ENCODE peak calls at places on chromosomes 4 and X, in four cellular contexts. W is IMR-90, L is left ventricle myocardium inferior, K is PC-3. O is an unnamed sample. For H3K27me3, the result is how much of the 10 kb centered on the place peaks cover.

GRCh38 chr4:76434901-76435688 is at the start of gene SHROOM3:
- DNase-seq in W (no peak), L (no peak), K (peak), O (no peak)

GRCh38 chr4:73018595-73018994 is 50.9 kb downstream of the COX18 start:
- DNase-seq in W (no peak), L (no peak), K (no peak), O (no peak)

GRCh38 chrX:130726661-130727060 is 176.3 kb downstream of the ENOX2 start:
- DNase-seq in W (peak), L (no peak), K (peak), O (no peak)

GRCh38 chrX:135931644-135932487 is 38.4 kb downstream of the SAGE1 start:
- DNase-seq in W (peak), L (peak), K (peak), O (peak)

GRCh38 chr4:26074672-26075071 is 160.7 kb downstream of the SMIM20 start:
- DNase-seq in W (no peak), L (no peak), K (no peak), O (no peak)

GRCh38 chr4:14520171-14520570 is 482.1 kb upstream of the CPEB2 start:
- DNase-seq in W (no peak), L (no peak), K (peak), O (no peak)

GRCh38 chrX:43961699-43962098 is 11.5 kb downstream of the NDP start:
- DNase-seq in W (no peak), L (no peak), K (peak), O (no peak)

GRCh38 chr4:83582289-83582756 is 46.4 kb downstream of the GPAT3 start:
- DNase-seq in W (no peak), L (no peak), K (peak), O (peak)

GRCh38 chr4:183101956-183102480 is 3.0 kb downstream of the WWC2 start:
- DNase-seq in W (no peak), L (no peak), K (no peak), O (no peak)

GRCh38 chr4:14178421-14178820 is 550.9 kb upstream of the BOD1L1 start:
- DNase-seq in W (peak), L (no peak), K (peak), O (no peak)

GRCh38 chr4:103497692-103498091 is 222.1 kb downstream of the TACR3 start:
- DNase-seq in W (no peak), L (no peak), K (no peak), O (no peak)

GRCh38 chrX:103688949-103689348 is 2.5 kb upstream of the MORF4L2 start:
- DNase-seq in W (peak), L (no peak), K (peak), O (no peak)

GRCh38 chr4:17771284-17771908 is 10.0 kb downstream of the FAM184B start:
- DNase-seq in W (no peak), L (no peak), K (no peak), O (no peak)

GRCh38 chr4:6118201-6118600 is 82.1 kb downstream of the JAKMIP1 start:
- DNase-seq in W (no peak), L (no peak), K (no peak), O (no peak)

DNA sequence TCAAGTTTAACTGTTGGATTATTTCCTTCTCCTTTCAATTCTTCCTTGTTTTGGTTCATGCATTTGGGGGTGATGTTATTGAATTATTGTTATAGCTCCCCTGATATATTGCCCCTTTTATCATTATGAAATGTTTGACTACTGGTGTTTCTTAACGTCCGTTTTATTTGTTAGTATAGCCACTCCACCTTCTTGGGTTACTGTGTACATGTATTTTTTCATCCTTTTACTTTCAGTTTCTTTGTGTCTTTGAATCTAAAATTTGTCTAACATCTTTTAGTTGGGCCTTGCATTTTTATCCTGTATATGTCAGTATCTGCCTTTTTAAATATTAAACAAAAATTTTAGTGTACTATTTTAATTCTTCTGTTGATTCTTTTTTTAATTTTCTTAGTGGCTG is 88.7 kb downstream of the TNIP2 start:
- DNase-seq in W (no peak), L (no peak), K (no peak), O (no peak)
- H3K4me3 ChIP-seq in W (no peak), L (no peak), K (no peak), O (no peak)

GRCh38 chrX:18895157-18895952 is 88.6 kb downstream of the PHKA2 start:
- DNase-seq in W (peak), L (peak), K (no peak), O (no peak)
- TF ChIP-seq CTCF in W (peak), L (peak), K (no peak), O (peak)

GRCh38 chrX:132490086-132490419 is 1.2 kb upstream of the MBNL3 start:
- DNase-seq in W (no peak), L (no peak), K (peak), O (no peak)
- H3K27me3 ChIP-seq in W (under half), L (under half), K (under half), O (under half)

GRCh38 chrX:70434352-70434866 is 10.2 kb upstream of the DLG3 start:
- DNase-seq in W (peak), L (peak), K (peak), O (peak)

GRCh38 chrX:70434914-70435586 is 9.6 kb upstream of the DLG3 start:
- DNase-seq in W (peak), L (peak), K (no peak), O (peak)

GRCh38 chrX:70436380-70436779 is 8.3 kb upstream of the DLG3 start:
- DNase-seq in W (no peak), L (no peak), K (no peak), O (no peak)

GRCh38 chrX:70433848-70434351 is 10.7 kb upstream of the DLG3 start:
- DNase-seq in W (peak), L (peak), K (peak), O (peak)

DNA sequence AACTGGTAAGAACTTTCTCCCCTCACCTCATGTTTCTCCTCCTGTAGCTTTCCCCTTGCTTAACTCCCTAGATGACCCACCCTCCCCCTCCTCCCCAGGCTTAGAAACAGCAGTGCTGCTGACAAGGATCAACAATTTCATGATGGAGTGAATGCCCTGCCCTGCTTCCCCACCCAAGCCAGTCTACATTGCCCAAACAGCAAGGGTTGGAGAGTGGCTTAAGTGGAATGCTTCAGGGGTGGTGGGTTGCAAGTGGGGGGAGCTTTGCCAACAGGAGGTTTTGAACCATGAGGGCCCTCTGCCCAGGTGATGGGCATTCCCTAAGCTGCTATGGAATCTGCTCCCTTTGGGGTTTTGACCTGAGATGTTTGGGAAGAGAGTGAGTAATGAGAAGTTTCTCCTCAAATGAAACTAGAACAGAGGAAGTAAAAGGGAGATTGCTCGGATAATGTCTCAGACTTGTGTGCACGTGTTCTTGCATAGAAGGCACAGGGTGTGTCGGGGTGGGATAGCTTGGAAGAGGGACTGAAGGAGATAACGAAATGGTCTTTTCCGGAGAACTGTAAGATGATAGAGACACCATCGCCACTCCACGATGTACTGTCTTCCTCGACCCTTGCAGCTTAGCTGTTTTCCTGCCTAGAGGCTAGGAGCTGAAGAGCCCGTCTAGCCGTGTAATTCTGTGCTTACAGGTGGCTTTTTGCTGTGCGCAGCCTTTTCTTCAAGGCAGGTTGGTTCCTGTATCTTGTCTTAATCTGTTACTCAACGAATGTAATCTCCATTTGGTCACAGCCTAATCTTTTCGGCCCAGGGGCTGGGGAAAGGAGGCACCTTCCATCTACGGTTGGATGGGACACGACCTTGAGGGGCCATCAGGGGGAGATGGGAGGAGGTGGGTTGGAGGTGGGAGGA is 10.1 kb downstream of the GDPD2 start:
- DNase-seq in W (no peak), L (no peak), K (no peak), O (no peak)
- H3K4me3 ChIP-seq in W (peak), L (peak), K (peak), O (peak)

DNA sequence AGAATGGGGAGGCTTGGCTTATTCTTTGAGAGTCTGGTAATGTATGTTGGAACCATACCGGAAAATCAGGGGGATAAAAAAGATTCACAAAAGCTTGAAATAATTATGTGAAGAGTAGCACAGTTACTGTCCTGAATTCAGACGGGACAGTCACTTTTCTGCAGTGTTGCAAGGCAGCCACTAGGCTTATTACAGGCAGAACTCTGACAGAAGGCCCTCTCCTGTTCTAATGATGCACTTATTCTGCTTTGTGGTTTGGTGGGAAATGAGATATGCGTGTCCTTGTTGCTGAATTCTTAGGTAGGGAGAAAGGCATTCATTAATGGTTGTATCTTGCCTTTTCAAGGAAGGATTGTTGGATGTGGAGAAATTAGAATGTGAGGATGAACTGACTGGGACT is 37.2 kb downstream of the GUCY1B1 start:
- DNase-seq in W (peak), L (no peak), K (peak), O (no peak)
- TF ChIP-seq CTCF in W (peak), L (peak), K (peak), O (no peak)

DNA sequence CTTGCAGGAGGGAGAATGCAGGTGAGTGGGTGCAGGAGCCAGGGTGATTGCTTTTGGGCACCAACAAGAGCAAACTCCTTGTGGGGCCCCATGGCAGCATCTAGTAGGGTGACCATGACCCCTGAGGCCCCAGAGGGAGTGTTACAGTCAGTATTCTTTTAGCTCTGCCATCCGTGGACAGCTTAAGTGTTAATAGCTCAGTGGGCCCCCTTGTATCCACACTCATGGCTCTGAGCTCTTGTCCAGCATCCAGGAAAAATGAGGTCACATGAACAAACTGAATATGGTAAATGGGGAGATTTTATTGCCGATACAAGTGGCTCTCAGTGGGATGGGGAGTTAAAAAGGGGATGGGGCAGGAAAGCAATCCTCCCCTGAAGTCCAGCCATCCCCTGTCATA is 27.3 kb upstream of the LRCH2 start:
- DNase-seq in W (no peak), L (no peak), K (no peak), O (no peak)
- H3K27me3 ChIP-seq in W (under half), L (under half), K (under half), O (under half)

DNA sequence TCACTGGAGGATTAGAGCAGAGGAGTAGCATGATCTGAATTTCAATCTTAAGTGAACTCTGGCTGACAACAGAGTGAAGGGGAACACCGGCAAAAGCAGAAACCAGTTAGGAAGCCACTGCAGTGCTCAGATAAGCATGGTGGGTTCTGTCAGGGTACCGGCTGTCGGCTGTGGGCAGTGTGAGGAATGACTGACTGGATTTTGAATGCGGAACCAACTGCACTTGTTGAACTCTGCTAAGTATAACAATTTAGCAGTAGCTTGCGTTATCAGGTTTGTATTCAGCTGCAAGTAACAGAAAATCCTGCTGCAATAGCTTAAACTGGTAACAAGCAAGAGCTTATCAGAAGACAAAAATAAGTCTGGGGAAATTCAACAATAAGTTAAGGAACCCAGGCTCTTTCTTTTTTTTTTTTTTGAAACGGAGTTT is 5.2 kb downstream of the HTT start:
- DNase-seq in W (no peak), L (no peak), K (no peak), O (no peak)
- H3K4me3 ChIP-seq in W (no peak), L (no peak), K (no peak), O (no peak)

GRCh38 chr4:130563891-130564418 is 1468.0 kb downstream of the C4orf33 start:
- DNase-seq in W (no peak), L (no peak), K (no peak), O (no peak)
- TF ChIP-seq CTCF in W (no peak), L (no peak), K (no peak), O (no peak)

GRCh38 chr4:16229604-16230003 is 3.3 kb upstream of the TAPT1 start:
- DNase-seq in W (no peak), L (no peak), K (no peak), O (no peak)

GRCh38 chr4:16227462-16227868 is 1.2 kb upstream of the TAPT1 start:
- DNase-seq in W (peak), L (peak), K (peak), O (peak)

GRCh38 chr4:16230308-16230707 is 4.0 kb upstream of the TAPT1 start:
- DNase-seq in W (no peak), L (no peak), K (no peak), O (no peak)

GRCh38 chr4:16233569-16234177 is 7.4 kb upstream of the TAPT1 start:
- DNase-seq in W (no peak), L (no peak), K (no peak), O (no peak)

DNA sequence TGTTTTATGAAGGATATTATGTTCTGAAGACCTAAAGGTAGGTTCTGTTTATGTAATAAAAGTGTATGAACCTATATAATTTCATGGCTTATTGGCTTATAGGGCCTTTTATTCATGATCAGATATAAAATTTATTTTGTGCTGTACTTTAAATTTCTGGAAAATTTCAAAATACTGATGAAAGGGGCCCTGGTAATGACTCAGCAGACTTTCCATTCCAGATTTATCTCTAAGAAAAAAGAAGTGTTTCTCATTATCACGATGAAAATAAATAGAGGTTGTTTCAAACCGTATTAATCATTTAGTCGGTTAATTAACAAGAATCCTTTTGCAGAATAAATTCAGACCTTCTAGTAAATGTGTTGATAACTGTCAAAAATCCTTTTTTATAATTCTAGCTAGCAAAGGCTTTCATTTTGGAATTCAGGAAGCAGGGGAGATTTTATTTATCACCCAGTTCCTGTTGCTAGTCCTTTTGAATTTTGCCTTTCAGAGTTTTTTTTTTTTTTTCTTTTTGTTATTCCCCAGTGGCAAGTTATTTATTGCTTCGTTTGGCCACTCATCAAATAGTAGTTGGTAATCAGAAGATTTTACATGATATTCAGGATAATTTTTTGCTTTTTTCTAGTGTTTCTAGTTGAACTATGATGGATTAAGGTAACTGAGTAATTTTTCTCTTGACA is 5.4 kb upstream of the TAPT1 start:
- DNase-seq in W (no peak), L (no peak), K (no peak), O (no peak)
- H3K27me3 ChIP-seq in W (under half), L (under half), K (under half), O (under half)

DNA sequence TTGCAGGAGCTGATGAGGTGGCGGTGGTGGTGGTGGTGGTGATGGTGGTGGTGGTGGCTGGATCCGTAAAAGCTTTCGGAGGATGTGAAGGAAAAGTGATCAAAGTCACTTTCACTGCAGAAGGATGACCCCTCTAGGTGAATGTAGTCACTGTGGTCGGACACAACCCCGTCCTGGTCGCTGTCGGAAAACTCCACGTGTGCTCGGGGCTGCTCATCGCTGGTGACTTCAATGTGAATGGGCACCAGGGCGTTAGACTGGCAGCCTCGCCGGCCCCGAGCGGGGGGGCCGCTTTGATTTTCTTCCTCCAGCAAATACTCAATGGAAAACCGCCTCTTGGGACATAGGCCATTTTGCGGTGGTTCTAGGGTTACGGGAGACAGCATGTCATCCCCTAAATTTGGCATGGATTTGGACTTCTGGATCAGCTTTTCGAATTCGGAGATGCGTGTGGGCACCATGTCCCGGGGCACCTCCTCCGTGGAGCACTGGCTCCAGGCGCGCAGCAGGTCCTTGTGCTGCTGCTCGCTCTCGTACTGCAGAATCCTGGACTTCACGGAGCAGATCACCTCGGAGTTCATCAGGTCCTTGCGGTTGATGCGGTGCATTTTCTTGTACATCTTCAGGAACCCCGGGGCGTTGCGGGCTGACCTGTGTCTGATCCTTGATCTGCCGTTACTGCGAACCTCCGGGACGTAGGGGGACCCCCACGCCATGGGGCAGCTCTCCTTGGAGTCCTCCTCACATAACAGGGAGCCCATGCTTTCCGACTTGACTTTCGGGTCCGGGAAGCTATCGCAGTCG is 88.3 kb upstream of the PDLIM3 start:
- DNase-seq in W (no peak), L (no peak), K (no peak), O (no peak)
- H3K4me3 ChIP-seq in W (no peak), L (no peak), K (no peak), O (no peak)

O was measured in uterus.